ENCODE peak calls at places on chromosomes 16 and 17, in nine cellular contexts. J, A, Q, G, P, V, K, W and Y are unnamed samples.

GRCh38 chr17:10050597-10051101 is 145.6 kb upstream of the RCVRN start:
- DNase-seq in J (no peak), A (no peak), P (no peak), K (peak; percentile 7), W (no peak), G (no peak), V (no peak), Q (peak; percentile 32), Y (no peak)

GRCh38 chr17:2347805-2348685 is 10.7 kb downstream of the SGSM2 start:
- DNase-seq in W (peak; percentile 93), J (no peak), P (peak; percentile 98), V (no peak), Q (peak; percentile 88), A (peak; percentile 92), G (no peak), K (no peak), Y (no peak)

GRCh38 chr17:32671891-32672290 is 185.1 kb downstream of the CDK5R1 start:
- DNase-seq in K (no peak), G (no peak), P (no peak), W (no peak), V (no peak), Q (peak; percentile 19), J (peak; percentile 62), A (no peak), Y (no peak)

GRCh38 chr17:45775576-45776011 is 8.5 kb upstream of the CRHR1 start:
- DNase-seq in V (no peak), P (no peak), G (no peak), K (no peak), J (no peak), W (peak; percentile 39), A (no peak), Q (no peak), Y (no peak)

GRCh38 chr17:15782809-15783208 is 50.7 kb downstream of the TBC1D26 start:
- DNase-seq in V (no peak), A (no peak), G (no peak), J (peak; percentile 36), K (no peak), P (peak; percentile 53), W (no peak), Q (peak; percentile 81), Y (no peak)

GRCh38 chr16:8173111-8173644 is 417.1 kb downstream of the TMEM114 start:
- DNase-seq in V (peak; percentile 85), G (peak; percentile 6), K (peak; percentile 28), W (peak; percentile 62), Q (peak; percentile 79), A (peak; percentile 92), J (peak; percentile 5), P (peak; percentile 92), Y (peak; percentile 7)

GRCh38 chr17:78665952-78666920 is 89.0 kb upstream of the DNAH17 start:
- DNase-seq in G (no peak), W (peak; percentile 71), K (no peak), J (peak; percentile 94), V (peak; percentile 93), A (peak; percentile 24), P (no peak), Q (peak; percentile 67), Y (no peak)

GRCh38 chr17:411416-412120 is 59.0 kb upstream of the RPH3AL start:
- DNase-seq in K (no peak), Q (peak; percentile 12), A (no peak), P (no peak), G (no peak), J (no peak), V (no peak), W (no peak), Y (no peak)

GRCh38 chr17:33452797-33453196 is 159.7 kb upstream of the ASIC2 start:
- DNase-seq in G (no peak), A (no peak), P (peak; percentile 76), Q (no peak), V (no peak), K (no peak), J (no peak), W (no peak), Y (no peak)

GRCh38 chr16:50308237-50308965 is 42.0 kb downstream of the ADCY7 start:
- DNase-seq in W (no peak), J (no peak), P (no peak), Q (no peak), V (no peak), G (no peak), K (no peak), A (no peak), Y (no peak)

GRCh38 chr17:78903101-78903779 is at the start of gene CEP295NL:
- DNase-seq in G (no peak), Q (peak; percentile 78), K (no peak), J (no peak), W (no peak), V (peak; percentile 33), A (peak; percentile 90), P (peak; percentile 59), Y (no peak)

GRCh38 chr17:39622380-39623006 is 4.3 kb upstream of the PPP1R1B start:
- DNase-seq in G (no peak), V (no peak), K (peak; percentile 27), A (no peak), W (no peak), J (no peak), P (peak; percentile 21), Q (peak; percentile 48), Y (no peak)

GRCh38 chr16:67279296-67280089 is at the start of gene PLEKHG4:
- DNase-seq in G (no peak), A (peak; percentile 86), K (peak; percentile 87), J (peak; percentile 71), V (peak; percentile 96), P (peak; percentile 86), W (peak; percentile 78), Q (peak; percentile 86), Y (no peak)

GRCh38 chr17:48725005-48725293 is 2.0 kb downstream of the PRAC2 start:
- DNase-seq in Q (peak; percentile 29), J (no peak), P (no peak), W (no peak), V (no peak), A (no peak), G (no peak), K (no peak), Y (no peak)

GRCh38 chr17:58822148-58823050 is 66.7 kb downstream of the PPM1E start:
- DNase-seq in P (no peak), W (no peak), Q (peak; percentile 5), V (no peak), G (no peak), K (no peak), J (no peak), A (no peak), Y (no peak)

GRCh38 chr16:23027386-23027785 is 121.9 kb downstream of the USP31 start:
- DNase-seq in Q (no peak), V (no peak), P (no peak), W (no peak), A (no peak), G (no peak), K (no peak), J (no peak), Y (no peak)

GRCh38 chr17:353213-353837 is 718 bp upstream of the RPH3AL start:
- DNase-seq in G (no peak), Q (no peak), K (no peak), J (no peak), V (no peak), W (no peak), A (no peak), P (no peak), Y (no peak)

DNA sequence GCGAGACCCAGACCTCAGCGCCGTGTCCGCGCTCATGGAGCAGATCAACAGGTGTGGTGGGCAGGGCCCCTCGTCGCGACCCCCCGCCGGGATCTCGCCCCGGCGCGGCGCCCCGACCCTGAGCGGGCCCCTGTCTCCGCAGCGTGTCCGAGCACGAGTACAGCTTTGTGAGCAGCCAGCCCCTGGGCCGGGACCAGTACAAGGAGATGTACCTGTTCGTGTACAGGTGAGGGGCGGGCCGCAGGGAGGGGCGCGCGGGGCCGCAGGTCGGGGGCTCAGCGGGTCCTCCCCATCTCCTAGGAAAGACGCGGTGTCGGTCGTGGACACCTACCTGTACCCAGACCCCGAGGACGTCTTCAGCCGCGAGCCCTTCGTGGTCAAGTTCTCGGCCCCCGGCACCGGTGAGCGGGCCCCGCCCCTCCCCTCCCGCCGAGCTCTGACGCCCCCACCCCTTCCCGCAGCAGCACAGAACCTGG is 870 bp downstream of the DNASE1L2 start:
- DNase-seq in Q (no peak), W (no peak), G (no peak), J (no peak), P (no peak), V (no peak), K (no peak), A (no peak), Y (no peak)
- TF ChIP-seq EZH2 in Q (no peak), W (no peak), G (no peak), J (peak; percentile 84), P (no peak), V (no peak), K (no peak), A (peak; percentile 97), Y (no peak)

GRCh38 chr16:1870365-1871082 is 1.4 kb downstream of the MEIOB start:
- DNase-seq in Q (peak; percentile 90), K (no peak), P (no peak), W (no peak), G (no peak), J (peak; percentile 29), V (no peak), A (no peak), Y (peak; percentile 38)
- TF ChIP-seq EZH2 in Q (no peak), K (no peak), P (no peak), W (no peak), G (no peak), J (no peak), V (no peak), A (no peak), Y (no peak)

GRCh38 chr16:64864232-64864803 is 257.5 kb downstream of the CDH11 start:
- DNase-seq in A (no peak), J (no peak), P (no peak), W (no peak), G (peak; percentile 14), K (no peak), Q (peak; percentile 94), V (no peak), Y (no peak)
- TF ChIP-seq EZH2 in A (no peak), J (no peak), P (no peak), W (no peak), G (no peak), K (no peak), Q (no peak), V (no peak), Y (no peak)

GRCh38 chr17:81027038-81027437 is 7.9 kb upstream of the BAIAP2 start:
- DNase-seq in K (no peak), W (no peak), Q (peak; percentile 57), P (no peak), J (no peak), V (no peak), A (no peak), G (no peak), Y (no peak)

GRCh38 chr17:81028506-81028858 is 6.5 kb upstream of the BAIAP2 start:
- DNase-seq in P (no peak), V (no peak), J (no peak), G (no peak), K (no peak), A (no peak), W (no peak), Q (no peak), Y (no peak)

GRCh38 chr17:81029859-81030258 is 5.1 kb upstream of the BAIAP2 start:
- DNase-seq in J (no peak), K (no peak), A (no peak), Q (no peak), W (no peak), G (no peak), V (no peak), P (no peak), Y (no peak)

GRCh38 chr17:81026266-81027036 is 8.5 kb upstream of the BAIAP2 start:
- DNase-seq in G (no peak), W (no peak), J (no peak), V (no peak), Q (peak; percentile 38), A (no peak), K (no peak), P (no peak), Y (no peak)

GRCh38 chr17:81027591-81028505 is 7.1 kb upstream of the BAIAP2 start:
- DNase-seq in A (no peak), Q (no peak), V (no peak), K (no peak), J (no peak), P (no peak), G (no peak), W (no peak), Y (no peak)
- TF ChIP-seq EZH2 in A (no peak), Q (no peak), V (no peak), K (peak; percentile 40), J (no peak), P (no peak), G (no peak), W (no peak), Y (no peak)